ENCODE peak calls at places on chromosomes 11 and 22, in five cellular contexts. One of them, this sample, is unnamed.

GRCh38 chr22:36425977-36426523 is 38.3 kb upstream of the MYH9 start:
- DNase-seq in tibial nerve: no peak
- DNase-seq in heart right ventricle: peak
- DNase-seq in lower lobe of right lung: peak
- DNase-seq in RWPE1: no peak
- DNase-seq in this sample: peak

GRCh38 chr11:47184711-47185304 is 1.4 kb downstream of the PACSIN3 start:
- DNase-seq in tibial nerve: no peak
- DNase-seq in heart right ventricle: no peak
- DNase-seq in lower lobe of right lung: no peak
- DNase-seq in RWPE1: no peak
- DNase-seq in this sample: no peak

GRCh38 chr22:21964234-21964633 is 11.6 kb upstream of the PPM1F start:
- DNase-seq in tibial nerve: no peak
- DNase-seq in heart right ventricle: no peak
- DNase-seq in lower lobe of right lung: no peak
- DNase-seq in RWPE1: no peak
- DNase-seq in this sample: no peak

GRCh38 chr11:124285610-124286344 is 28.0 kb downstream of the OR8D1 start:
- DNase-seq in tibial nerve: no peak
- DNase-seq in heart right ventricle: no peak
- DNase-seq in lower lobe of right lung: no peak
- DNase-seq in RWPE1: no peak
- DNase-seq in this sample: no peak

GRCh38 chr11:122717264-122717867 is 61.8 kb downstream of the UBASH3B start:
- DNase-seq in tibial nerve: no peak
- DNase-seq in heart right ventricle: no peak
- DNase-seq in lower lobe of right lung: peak
- DNase-seq in RWPE1: no peak
- DNase-seq in this sample: no peak

GRCh38 chr11:92628401-92629292 is 340.8 kb upstream of the MTNR1B start:
- DNase-seq in tibial nerve: no peak
- DNase-seq in heart right ventricle: no peak
- DNase-seq in lower lobe of right lung: no peak
- DNase-seq in RWPE1: no peak
- DNase-seq in this sample: no peak

GRCh38 chr22:38078046-38078840 is 5.7 kb downstream of the SLC16A8 start:
- DNase-seq in tibial nerve: no peak
- DNase-seq in heart right ventricle: no peak
- DNase-seq in lower lobe of right lung: peak
- DNase-seq in RWPE1: no peak
- DNase-seq in this sample: no peak

GRCh38 chr11:120061036-120061760 is 76.7 kb downstream of the TRIM29 start:
- DNase-seq in tibial nerve: no peak
- DNase-seq in heart right ventricle: no peak
- DNase-seq in lower lobe of right lung: no peak
- DNase-seq in RWPE1: peak
- DNase-seq in this sample: peak

GRCh38 chr22:48749555-48750227 is 1078.0 kb downstream of the BRD1 start:
- DNase-seq in tibial nerve: no peak
- DNase-seq in heart right ventricle: no peak
- DNase-seq in lower lobe of right lung: no peak
- DNase-seq in RWPE1: no peak
- DNase-seq in this sample: no peak

GRCh38 chr22:49052023-49052538 is 775.6 kb downstream of the BRD1 start:
- DNase-seq in tibial nerve: no peak
- DNase-seq in heart right ventricle: no peak
- DNase-seq in lower lobe of right lung: no peak
- DNase-seq in RWPE1: no peak
- DNase-seq in this sample: no peak

GRCh38 chr22:44801476-44801875 is 49.1 kb downstream of the ARHGAP8 start:
- DNase-seq in tibial nerve: no peak
- DNase-seq in heart right ventricle: no peak
- DNase-seq in lower lobe of right lung: no peak
- DNase-seq in RWPE1: no peak
- DNase-seq in this sample: no peak

GRCh38 chr11:36702330-36703054 is 104.5 kb upstream of the RAG2 start:
- DNase-seq in tibial nerve: peak
- DNase-seq in heart right ventricle: peak
- DNase-seq in lower lobe of right lung: no peak
- DNase-seq in RWPE1: peak
- DNase-seq in this sample: peak

GRCh38 chr11:2703487-2704141 is 3.8 kb upstream of the KCNQ1OT1 start:
- DNase-seq in tibial nerve: no peak
- DNase-seq in heart right ventricle: no peak
- DNase-seq in lower lobe of right lung: peak
- DNase-seq in RWPE1: no peak
- DNase-seq in this sample: peak

GRCh38 chr22:31046591-31047226 is 34.4 kb upstream of the SMTN start:
- DNase-seq in tibial nerve: peak
- DNase-seq in heart right ventricle: peak
- DNase-seq in lower lobe of right lung: peak
- DNase-seq in RWPE1: no peak
- DNase-seq in this sample: no peak

GRCh38 chr11:105838668-105839403 is 183.2 kb downstream of the MSANTD4 start:
- DNase-seq in tibial nerve: no peak
- DNase-seq in heart right ventricle: no peak
- DNase-seq in lower lobe of right lung: no peak
- DNase-seq in RWPE1: peak
- DNase-seq in this sample: no peak

GRCh38 chr11:1116666-1117390 is 40.9 kb upstream of the MUC5AC start:
- DNase-seq in tibial nerve: no peak
- DNase-seq in heart right ventricle: no peak
- DNase-seq in lower lobe of right lung: no peak
- DNase-seq in RWPE1: no peak
- DNase-seq in this sample: no peak

GRCh38 chr11:102632026-102632425 is 6.9 kb upstream of the MMP20 start:
- DNase-seq in tibial nerve: no peak
- DNase-seq in heart right ventricle: no peak
- DNase-seq in lower lobe of right lung: no peak
- DNase-seq in RWPE1: no peak
- DNase-seq in this sample: no peak

GRCh38 chr11:122099345-122100045 is 16.5 kb downstream of the BLID start:
- DNase-seq in tibial nerve: no peak
- DNase-seq in heart right ventricle: no peak
- DNase-seq in lower lobe of right lung: no peak
- DNase-seq in RWPE1: no peak
- DNase-seq in this sample: no peak

GRCh38 chr11:110026823-110027626 is 66.2 kb upstream of the ZC3H12C start:
- DNase-seq in tibial nerve: peak
- DNase-seq in heart right ventricle: no peak
- DNase-seq in lower lobe of right lung: no peak
- DNase-seq in RWPE1: no peak
- DNase-seq in this sample: no peak

GRCh38 chr11:97847730-97848129 is 1173.0 kb upstream of the CNTN5 start:
- DNase-seq in tibial nerve: no peak
- DNase-seq in heart right ventricle: no peak
- DNase-seq in lower lobe of right lung: no peak
- DNase-seq in RWPE1: no peak
- DNase-seq in this sample: no peak

GRCh38 chr11:104435498-104435897 is 271.6 kb upstream of the PDGFD start:
- DNase-seq in tibial nerve: no peak
- DNase-seq in heart right ventricle: no peak
- DNase-seq in lower lobe of right lung: no peak
- DNase-seq in RWPE1: no peak
- DNase-seq in this sample: no peak

GRCh38 chr22:42425989-42426355 is 6.2 kb downstream of the NFAM1 start:
- DNase-seq in tibial nerve: no peak
- DNase-seq in heart right ventricle: no peak
- DNase-seq in lower lobe of right lung: no peak
- DNase-seq in RWPE1: no peak
- DNase-seq in this sample: no peak

GRCh38 chr11:112584674-112585073 is 324.0 kb upstream of the PLET1 start:
- DNase-seq in tibial nerve: no peak
- DNase-seq in heart right ventricle: no peak
- DNase-seq in lower lobe of right lung: no peak
- DNase-seq in RWPE1: peak
- DNase-seq in this sample: peak

GRCh38 chr11:117299351-117300300 is 8.5 kb downstream of the BACE1-AS start:
- DNase-seq in tibial nerve: no peak
- DNase-seq in heart right ventricle: no peak
- DNase-seq in lower lobe of right lung: no peak
- DNase-seq in RWPE1: no peak
- DNase-seq in this sample: peak

GRCh38 chr11:102155676-102156075 is 45.4 kb downstream of the YAP1 start:
- DNase-seq in tibial nerve: no peak
- DNase-seq in heart right ventricle: no peak
- DNase-seq in lower lobe of right lung: no peak
- DNase-seq in RWPE1: no peak
- DNase-seq in this sample: no peak

DNA sequence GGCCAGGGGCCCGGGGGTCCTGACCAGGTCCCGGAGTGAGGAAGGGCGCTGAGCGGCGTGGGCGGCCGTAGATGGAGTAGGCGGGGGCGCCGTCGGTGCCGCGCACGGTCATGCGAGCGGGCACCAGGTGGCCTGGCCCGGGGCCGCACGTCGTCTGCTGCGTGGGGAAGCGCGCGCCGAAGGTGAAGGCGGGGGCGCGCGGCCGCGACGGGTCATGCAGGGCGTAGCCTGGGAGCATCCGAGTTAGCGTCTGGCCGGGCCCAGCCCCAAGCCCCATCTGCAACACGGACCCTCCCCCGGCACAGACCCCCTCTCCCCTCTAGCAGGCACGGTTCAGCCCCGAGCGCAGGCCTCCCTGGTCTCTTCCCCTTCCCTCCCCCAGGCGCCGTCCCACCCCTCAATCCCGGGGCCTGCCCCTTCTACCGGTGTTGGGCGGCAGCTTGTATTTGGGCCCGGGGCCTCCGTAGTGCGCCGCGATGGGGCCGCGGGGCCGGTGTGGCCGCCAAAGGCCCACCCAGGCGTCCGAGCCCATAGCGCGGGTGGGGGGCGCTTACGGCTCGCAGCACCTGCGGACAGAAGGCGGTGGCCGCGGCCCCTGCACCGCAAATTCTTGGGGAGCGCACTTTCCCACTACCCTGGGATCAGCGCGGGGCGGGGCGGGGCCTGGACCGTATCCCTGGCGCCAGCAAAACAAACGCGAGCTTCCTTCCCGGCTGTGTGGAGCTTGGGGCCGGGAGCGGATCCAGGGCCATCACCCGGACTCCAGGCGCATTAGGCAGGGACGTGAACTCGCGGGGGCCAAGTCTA is 1.9 kb upstream of the TYMP start:
- DNase-seq in tibial nerve: peak
- DNase-seq in heart right ventricle: peak
- DNase-seq in lower lobe of right lung: peak
- DNase-seq in RWPE1: no peak
- DNase-seq in this sample: peak
- H3K27ac ChIP-seq in tibial nerve: peak
- H3K27ac ChIP-seq in heart right ventricle: peak
- H3K27ac ChIP-seq in lower lobe of right lung: peak
- H3K27ac ChIP-seq in RWPE1: peak
- H3K27ac ChIP-seq in this sample: peak

GRCh38 chr11:28756977-28757376 is 648.8 kb downstream of the METTL15 start:
- DNase-seq in tibial nerve: no peak
- DNase-seq in heart right ventricle: no peak
- DNase-seq in lower lobe of right lung: no peak
- DNase-seq in RWPE1: peak
- DNase-seq in this sample: no peak
- H3K27ac ChIP-seq in tibial nerve: no peak
- H3K27ac ChIP-seq in heart right ventricle: no peak
- H3K27ac ChIP-seq in lower lobe of right lung: no peak
- H3K27ac ChIP-seq in RWPE1: no peak
- H3K27ac ChIP-seq in this sample: no peak

DNA sequence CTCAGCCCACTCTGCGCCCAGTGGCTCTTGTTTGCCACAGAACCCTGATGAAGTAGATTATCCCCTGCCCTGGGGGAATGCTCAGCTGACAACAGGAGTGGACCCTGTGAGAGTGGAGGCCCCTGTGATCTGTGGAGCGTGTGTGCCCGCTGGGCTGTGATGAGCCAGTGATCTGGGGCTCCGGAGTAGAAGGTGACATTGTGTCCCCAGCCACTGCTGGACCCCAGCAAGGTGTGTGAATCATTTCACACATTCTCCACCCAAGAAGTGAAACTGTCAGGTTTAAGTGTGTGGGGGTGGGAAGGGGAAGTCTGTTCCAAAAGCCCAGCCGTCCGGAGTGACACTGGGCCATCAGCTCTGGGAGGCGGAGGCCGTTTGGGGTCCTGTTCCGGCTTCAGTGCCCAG is 33.1 kb upstream of the GRAMD4 start:
- DNase-seq in tibial nerve: no peak
- DNase-seq in heart right ventricle: no peak
- DNase-seq in lower lobe of right lung: no peak
- DNase-seq in RWPE1: no peak
- DNase-seq in this sample: no peak
- H3K27ac ChIP-seq in tibial nerve: peak
- H3K27ac ChIP-seq in heart right ventricle: peak
- H3K27ac ChIP-seq in lower lobe of right lung: no peak
- H3K27ac ChIP-seq in RWPE1: peak
- H3K27ac ChIP-seq in this sample: no peak

GRCh38 chr11:128208329-128209220 is 378.8 kb downstream of the ETS1 start:
- DNase-seq in tibial nerve: peak
- DNase-seq in heart right ventricle: peak
- DNase-seq in lower lobe of right lung: no peak
- DNase-seq in RWPE1: peak
- DNase-seq in this sample: no peak

GRCh38 chr11:128212324-128212723 is 375.0 kb downstream of the ETS1 start:
- DNase-seq in tibial nerve: no peak
- DNase-seq in heart right ventricle: no peak
- DNase-seq in lower lobe of right lung: no peak
- DNase-seq in RWPE1: no peak
- DNase-seq in this sample: no peak

GRCh38 chr11:128207861-128208321 is 379.5 kb downstream of the ETS1 start:
- DNase-seq in tibial nerve: no peak
- DNase-seq in heart right ventricle: no peak
- DNase-seq in lower lobe of right lung: no peak
- DNase-seq in RWPE1: peak
- DNase-seq in this sample: no peak

GRCh38 chr11:128213461-128213860 is 373.9 kb downstream of the ETS1 start:
- DNase-seq in tibial nerve: no peak
- DNase-seq in heart right ventricle: no peak
- DNase-seq in lower lobe of right lung: no peak
- DNase-seq in RWPE1: no peak
- DNase-seq in this sample: no peak

DNA sequence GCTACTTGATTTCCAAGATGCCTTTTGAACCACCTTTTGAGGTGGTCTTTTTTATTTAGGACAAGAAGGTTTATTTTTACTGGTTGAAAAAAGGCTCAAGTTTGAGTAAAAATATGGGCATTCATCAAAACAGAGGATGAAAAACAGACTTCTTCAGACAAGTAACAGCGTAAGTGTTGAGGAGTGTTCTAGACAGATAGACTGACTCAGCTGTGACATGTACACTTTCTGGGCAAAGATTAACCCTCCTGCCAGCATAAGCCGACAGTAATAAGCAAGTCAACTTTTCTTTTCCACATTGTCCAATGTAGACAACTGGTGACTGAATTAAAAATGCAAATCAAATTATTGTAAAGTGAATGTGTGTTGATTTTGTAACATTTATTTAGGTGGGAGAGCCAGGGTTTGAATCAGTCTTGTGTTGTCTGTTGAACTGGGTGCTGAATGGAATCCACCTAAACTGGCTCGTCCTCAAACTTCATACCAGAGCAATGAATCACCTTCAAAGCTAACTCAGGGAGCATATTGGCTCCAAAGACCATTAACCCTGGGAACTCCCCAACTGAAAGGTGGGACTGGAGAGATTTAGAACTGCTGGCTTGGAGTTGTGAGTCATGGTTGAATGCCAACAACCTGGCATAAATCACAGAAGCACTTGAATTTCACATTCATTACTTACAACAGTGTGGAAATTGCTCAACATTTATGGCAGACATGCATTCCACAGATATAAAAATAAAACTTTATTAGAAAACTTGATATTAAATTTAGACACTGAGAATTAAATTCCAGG is 377.0 kb downstream of the ETS1 start:
- DNase-seq in tibial nerve: no peak
- DNase-seq in heart right ventricle: peak
- DNase-seq in lower lobe of right lung: no peak
- DNase-seq in RWPE1: peak
- DNase-seq in this sample: no peak
- H3K27ac ChIP-seq in tibial nerve: no peak
- H3K27ac ChIP-seq in heart right ventricle: no peak
- H3K27ac ChIP-seq in lower lobe of right lung: no peak
- H3K27ac ChIP-seq in RWPE1: no peak
- H3K27ac ChIP-seq in this sample: no peak

This sample was measured in WERI-Rb-1.